ENCODE peak calls at places on chromosome 5, in five cellular contexts. One of them, this sample, is unnamed.

GRCh38 chr5:147751-148150 is 43.5 kb upstream of the LRRC14B start:
- DNase-seq in adrenal gland: no peak
- DNase-seq in AG04450: no peak
- DNase-seq in heart right ventricle: no peak
- DNase-seq in cardiac muscle cell: no peak
- DNase-seq in this sample: no peak

GRCh38 chr5:72156921-72157320 is 49.6 kb downstream of the MAP1B start:
- DNase-seq in adrenal gland: no peak
- DNase-seq in heart right ventricle: no peak
- DNase-seq in cardiac muscle cell: peak; percentile 61
- DNase-seq in AG04450: peak; percentile 94
- DNase-seq in this sample: peak; percentile 35

GRCh38 chr5:102511666-102512065 is 12.9 kb upstream of the SLCO6A1 start:
- DNase-seq in heart right ventricle: peak; percentile 21
- DNase-seq in adrenal gland: peak; percentile 53
- DNase-seq in AG04450: no peak
- DNase-seq in cardiac muscle cell: peak; percentile 69
- DNase-seq in this sample: no peak

GRCh38 chr5:39076757-39077475 is 2.7 kb upstream of the RICTOR start:
- DNase-seq in heart right ventricle: no peak
- DNase-seq in cardiac muscle cell: no peak
- DNase-seq in adrenal gland: no peak
- DNase-seq in AG04450: no peak
- DNase-seq in this sample: peak; percentile 72

GRCh38 chr5:42397267-42397666 is 26.0 kb upstream of the GHR start:
- DNase-seq in adrenal gland: no peak
- DNase-seq in AG04450: no peak
- DNase-seq in heart right ventricle: peak; percentile 22
- DNase-seq in cardiac muscle cell: no peak
- DNase-seq in this sample: no peak

GRCh38 chr5:79464695-79465332 is 49.1 kb downstream of the HOMER1 start:
- DNase-seq in heart right ventricle: no peak
- DNase-seq in AG04450: no peak
- DNase-seq in adrenal gland: no peak
- DNase-seq in cardiac muscle cell: peak; percentile 52
- DNase-seq in this sample: peak; percentile 39

GRCh38 chr5:134132372-134133212 is 18.1 kb downstream of the TCF7 start:
- DNase-seq in heart right ventricle: no peak
- DNase-seq in AG04450: no peak
- DNase-seq in cardiac muscle cell: no peak
- DNase-seq in adrenal gland: no peak
- DNase-seq in this sample: no peak

GRCh38 chr5:27093296-27093695 is 54.9 kb upstream of the CDH9 start:
- DNase-seq in heart right ventricle: no peak
- DNase-seq in adrenal gland: no peak
- DNase-seq in cardiac muscle cell: no peak
- DNase-seq in AG04450: no peak
- DNase-seq in this sample: no peak

GRCh38 chr5:81631124-81631523 is 119.8 kb downstream of the SSBP2 start:
- DNase-seq in cardiac muscle cell: no peak
- DNase-seq in heart right ventricle: no peak
- DNase-seq in adrenal gland: no peak
- DNase-seq in AG04450: no peak
- DNase-seq in this sample: no peak

GRCh38 chr5:60883229-60883628 is 39.2 kb upstream of the ELOVL7 start:
- DNase-seq in AG04450: no peak
- DNase-seq in adrenal gland: no peak
- DNase-seq in cardiac muscle cell: peak; percentile 20
- DNase-seq in heart right ventricle: no peak
- DNase-seq in this sample: peak; percentile 38

GRCh38 chr5:119383008-119383407 is 27.2 kb downstream of the TNFAIP8 start:
- DNase-seq in AG04450: no peak
- DNase-seq in cardiac muscle cell: no peak
- DNase-seq in heart right ventricle: no peak
- DNase-seq in adrenal gland: no peak
- DNase-seq in this sample: no peak

GRCh38 chr5:131361677-131362315 is 97.9 kb downstream of the CDC42SE2 start:
- DNase-seq in cardiac muscle cell: no peak
- DNase-seq in AG04450: no peak
- DNase-seq in heart right ventricle: no peak
- DNase-seq in adrenal gland: no peak
- DNase-seq in this sample: no peak

GRCh38 chr5:95973793-95974325 is 12.2 kb upstream of the ELL2 start:
- DNase-seq in heart right ventricle: no peak
- DNase-seq in cardiac muscle cell: peak; percentile 79
- DNase-seq in AG04450: peak; percentile 44
- DNase-seq in adrenal gland: no peak
- DNase-seq in this sample: peak; percentile 63

GRCh38 chr5:124263680-124264491 is 482.6 kb downstream of the ZNF608 start:
- DNase-seq in heart right ventricle: no peak
- DNase-seq in cardiac muscle cell: peak; percentile 56
- DNase-seq in AG04450: no peak
- DNase-seq in adrenal gland: no peak
- DNase-seq in this sample: peak; percentile 29

GRCh38 chr5:159736844-159737243 is 179.4 kb upstream of the ADRA1B start:
- DNase-seq in heart right ventricle: no peak
- DNase-seq in AG04450: no peak
- DNase-seq in adrenal gland: no peak
- DNase-seq in cardiac muscle cell: no peak
- DNase-seq in this sample: no peak

GRCh38 chr5:34031117-34031516 is 11.9 kb downstream of the C1QTNF3 start:
- DNase-seq in adrenal gland: no peak
- DNase-seq in cardiac muscle cell: no peak
- DNase-seq in heart right ventricle: no peak
- DNase-seq in AG04450: no peak
- DNase-seq in this sample: no peak

GRCh38 chr5:79255786-79256557 is 20.0 kb downstream of the JMY start:
- DNase-seq in AG04450: no peak
- DNase-seq in adrenal gland: peak; percentile 64
- DNase-seq in cardiac muscle cell: peak; percentile 55
- DNase-seq in heart right ventricle: peak; percentile 15
- DNase-seq in this sample: peak; percentile 54

GRCh38 chr5:126494393-126494792 is 71.2 kb downstream of the GRAMD2B start:
- DNase-seq in heart right ventricle: no peak
- DNase-seq in adrenal gland: no peak
- DNase-seq in cardiac muscle cell: no peak
- DNase-seq in AG04450: no peak
- DNase-seq in this sample: no peak

GRCh38 chr5:170151105-170151831 is 45.6 kb downstream of the FOXI1 start:
- DNase-seq in AG04450: no peak
- DNase-seq in heart right ventricle: peak; percentile 36
- DNase-seq in cardiac muscle cell: peak; percentile 91
- DNase-seq in adrenal gland: peak; percentile 92
- DNase-seq in this sample: peak; percentile 91

GRCh38 chr5:39022151-39022550 is 52.0 kb downstream of the RICTOR start:
- DNase-seq in AG04450: no peak
- DNase-seq in cardiac muscle cell: no peak
- DNase-seq in heart right ventricle: no peak
- DNase-seq in adrenal gland: no peak
- DNase-seq in this sample: no peak

GRCh38 chr5:122500245-122501086 is 188.4 kb downstream of the SNCAIP start:
- DNase-seq in cardiac muscle cell: peak; percentile 82
- DNase-seq in AG04450: peak; percentile 24
- DNase-seq in adrenal gland: peak; percentile 27
- DNase-seq in heart right ventricle: peak; percentile 40
- DNase-seq in this sample: no peak

GRCh38 chr5:139682016-139682975 is 34.1 kb downstream of the CXXC5 start:
- DNase-seq in cardiac muscle cell: no peak
- DNase-seq in adrenal gland: no peak
- DNase-seq in AG04450: no peak
- DNase-seq in heart right ventricle: no peak
- DNase-seq in this sample: no peak

GRCh38 chr5:81097733-81098132 is 135.4 kb upstream of the CKMT2 start:
- DNase-seq in cardiac muscle cell: no peak
- DNase-seq in AG04450: peak; percentile 24
- DNase-seq in heart right ventricle: no peak
- DNase-seq in adrenal gland: no peak
- DNase-seq in this sample: no peak

GRCh38 chr5:122997294-122997693 is 39.2 kb downstream of the PPIC start:
- DNase-seq in adrenal gland: no peak
- DNase-seq in cardiac muscle cell: no peak
- DNase-seq in AG04450: no peak
- DNase-seq in heart right ventricle: no peak
- DNase-seq in this sample: no peak

GRCh38 chr5:9149988-9150387 is 395.9 kb downstream of the SEMA5A start:
- DNase-seq in adrenal gland: no peak
- DNase-seq in AG04450: peak; percentile 83
- DNase-seq in heart right ventricle: no peak
- DNase-seq in cardiac muscle cell: no peak
- DNase-seq in this sample: peak; percentile 100

GRCh38 chr5:25414746-25415145 is 770.0 kb upstream of the CDH10 start:
- DNase-seq in cardiac muscle cell: no peak
- DNase-seq in AG04450: no peak
- DNase-seq in adrenal gland: no peak
- DNase-seq in heart right ventricle: no peak
- DNase-seq in this sample: peak; percentile 50

GRCh38 chr5:60633336-60633735 is 66.6 kb downstream of the DEPDC1B start:
- DNase-seq in cardiac muscle cell: peak; percentile 92
- DNase-seq in AG04450: peak; percentile 41
- DNase-seq in heart right ventricle: no peak
- DNase-seq in adrenal gland: no peak
- DNase-seq in this sample: peak; percentile 64

GRCh38 chr5:174239718-174240117 is 194.2 kb downstream of the NSG2 start:
- DNase-seq in heart right ventricle: no peak
- DNase-seq in AG04450: no peak
- DNase-seq in adrenal gland: no peak
- DNase-seq in cardiac muscle cell: no peak
- DNase-seq in this sample: no peak

GRCh38 chr5:93576015-93576414 is 5.0 kb downstream of the NR2F1-AS1 start:
- DNase-seq in heart right ventricle: no peak
- DNase-seq in cardiac muscle cell: no peak
- DNase-seq in adrenal gland: no peak
- DNase-seq in AG04450: no peak
- DNase-seq in this sample: no peak

GRCh38 chr5:93574041-93574938 is 6.7 kb downstream of the NR2F1-AS1 start:
- DNase-seq in adrenal gland: no peak
- DNase-seq in AG04450: no peak
- DNase-seq in cardiac muscle cell: no peak
- DNase-seq in heart right ventricle: no peak
- DNase-seq in this sample: no peak

GRCh38 chr5:93576994-93577575 is 3.9 kb downstream of the NR2F1-AS1 start:
- DNase-seq in cardiac muscle cell: no peak
- DNase-seq in heart right ventricle: no peak
- DNase-seq in AG04450: no peak
- DNase-seq in adrenal gland: no peak
- DNase-seq in this sample: no peak

GRCh38 chr5:93574939-93575241 is 6.1 kb downstream of the NR2F1-AS1 start:
- DNase-seq in adrenal gland: no peak
- DNase-seq in cardiac muscle cell: no peak
- DNase-seq in heart right ventricle: no peak
- DNase-seq in AG04450: no peak
- DNase-seq in this sample: no peak

DNA sequence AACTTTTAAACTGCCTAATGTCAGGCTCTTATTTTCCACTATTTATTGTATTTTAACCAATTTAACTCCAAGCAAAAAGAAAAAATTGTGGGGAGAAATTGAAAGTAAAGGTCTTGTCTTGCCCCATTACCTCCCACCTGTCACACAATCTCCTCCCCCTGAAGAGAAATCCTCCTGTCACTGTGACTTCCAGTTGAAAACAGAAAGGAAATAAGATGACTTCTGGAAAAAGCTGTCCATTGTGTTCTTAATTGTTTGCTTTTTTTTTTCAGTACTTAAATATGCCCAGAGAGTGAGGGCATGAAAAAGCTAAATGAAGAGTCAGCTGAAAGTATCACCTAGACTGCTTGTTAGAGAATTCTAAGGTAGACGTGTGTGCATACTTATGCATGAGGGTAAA is 5.6 kb downstream of the NR2F1-AS1 start:
- DNase-seq in cardiac muscle cell: no peak
- DNase-seq in heart right ventricle: no peak
- DNase-seq in AG04450: no peak
- DNase-seq in adrenal gland: no peak
- DNase-seq in this sample: no peak
- H3K27me3 ChIP-seq in cardiac muscle cell: peaks cover 100% of the 10 kb centered on the region
- H3K27me3 ChIP-seq in heart right ventricle: peaks cover 17% of the 10 kb centered on the region
- H3K27me3 ChIP-seq in AG04450: no peaks in the 10 kb centered on the region
- H3K27me3 ChIP-seq in adrenal gland: no peaks in the 10 kb centered on the region
- H3K27me3 ChIP-seq in this sample: peaks cover 10% of the 10 kb centered on the region

GRCh38 chr5:176809544-176810083 is 745 bp upstream of the UNC5A start:
- DNase-seq in adrenal gland: no peak
- DNase-seq in cardiac muscle cell: no peak
- DNase-seq in heart right ventricle: no peak
- DNase-seq in AG04450: no peak
- DNase-seq in this sample: no peak
- H3K27me3 ChIP-seq in adrenal gland: peaks cover 45% of the 10 kb centered on the region
- H3K27me3 ChIP-seq in cardiac muscle cell: peaks cover 77% of the 10 kb centered on the region
- H3K27me3 ChIP-seq in heart right ventricle: peaks cover 11% of the 10 kb centered on the region
- H3K27me3 ChIP-seq in AG04450: peaks cover 48% of the 10 kb centered on the region
- H3K27me3 ChIP-seq in this sample: peaks cover 14% of the 10 kb centered on the region

DNA sequence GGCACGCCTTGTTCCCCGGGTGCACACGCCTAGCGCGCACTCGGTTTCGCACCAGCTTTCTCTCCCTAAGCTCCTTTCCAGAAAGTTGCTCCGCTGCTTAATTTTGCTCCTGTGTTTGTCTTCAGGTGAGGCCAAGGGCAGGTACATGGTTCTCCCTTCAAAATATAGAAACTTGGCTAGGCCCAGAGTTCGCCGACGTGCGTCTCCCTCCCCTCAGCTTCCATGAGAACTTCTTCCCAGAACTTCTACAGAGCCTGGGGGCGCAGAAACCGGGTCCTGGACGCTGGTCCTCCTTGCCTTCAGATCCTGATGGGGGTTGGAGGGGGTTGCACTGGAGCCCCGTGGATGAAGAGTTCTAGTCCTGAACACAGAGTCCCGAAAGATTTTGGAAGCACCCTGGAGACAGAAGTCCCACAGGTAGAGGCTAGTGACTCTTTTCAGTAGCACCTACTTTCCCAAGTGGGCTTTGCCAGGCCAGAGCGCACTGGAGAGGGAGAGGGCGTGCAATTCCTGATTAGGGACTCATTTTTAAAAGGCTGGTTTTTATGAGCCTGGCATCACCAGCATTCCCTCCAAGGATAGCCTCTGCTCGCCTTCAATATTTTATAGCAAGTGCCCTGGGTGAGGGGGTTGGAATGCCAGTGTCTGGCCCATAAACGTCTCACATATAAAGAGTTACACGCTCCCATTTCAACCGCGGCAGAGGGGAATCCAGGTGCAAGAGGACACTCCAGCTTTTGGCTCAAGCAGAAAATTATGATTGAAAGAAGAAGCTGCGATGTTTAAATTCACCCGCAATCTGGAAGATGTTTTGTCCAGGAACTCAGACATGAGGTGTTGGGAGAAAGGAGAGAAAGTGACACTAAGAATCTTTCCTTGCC is 128.5 kb downstream of the TMEM174 start:
- DNase-seq in heart right ventricle: no peak
- DNase-seq in adrenal gland: no peak
- DNase-seq in AG04450: no peak
- DNase-seq in cardiac muscle cell: no peak
- DNase-seq in this sample: no peak
- H3K27me3 ChIP-seq in heart right ventricle: peaks cover 40% of the 10 kb centered on the region
- H3K27me3 ChIP-seq in adrenal gland: peaks cover 97% of the 10 kb centered on the region
- H3K27me3 ChIP-seq in AG04450: peaks cover 9% of the 10 kb centered on the region
- H3K27me3 ChIP-seq in cardiac muscle cell: peaks cover 99% of the 10 kb centered on the region
- H3K27me3 ChIP-seq in this sample: peaks cover 69% of the 10 kb centered on the region

DNA sequence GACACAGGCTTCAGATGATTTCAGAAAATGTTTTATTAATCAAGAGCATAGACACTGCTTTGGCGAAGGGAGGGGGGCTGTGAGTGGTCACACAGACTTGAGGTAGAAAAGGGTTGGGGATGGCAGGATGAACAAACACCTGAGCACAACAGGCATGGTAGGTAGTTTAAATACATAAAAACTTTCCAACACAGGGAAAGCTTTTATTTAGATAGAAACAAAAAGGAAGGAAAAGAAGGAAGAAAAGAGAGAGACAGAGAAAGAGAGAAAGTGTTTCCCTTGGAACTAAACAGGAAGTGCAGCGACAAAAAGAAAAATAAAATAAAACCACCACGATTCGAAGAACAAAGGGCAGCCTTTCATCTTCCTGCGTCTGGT is 3.1 kb downstream of the HAND1 start:
- DNase-seq in adrenal gland: no peak
- DNase-seq in cardiac muscle cell: no peak
- DNase-seq in heart right ventricle: no peak
- DNase-seq in AG04450: no peak
- DNase-seq in this sample: no peak
- H3K27me3 ChIP-seq in adrenal gland: peaks cover 88% of the 10 kb centered on the region
- H3K27me3 ChIP-seq in cardiac muscle cell: peaks cover 89% of the 10 kb centered on the region
- H3K27me3 ChIP-seq in heart right ventricle: peaks cover 22% of the 10 kb centered on the region
- H3K27me3 ChIP-seq in AG04450: peaks cover 98% of the 10 kb centered on the region
- H3K27me3 ChIP-seq in this sample: peaks cover 82% of the 10 kb centered on the region